ENCODE peak calls at places on chromosomes 6 and 20, in six cellular contexts. One of them, this sample, is unnamed.

GRCh38 chr6:90940812-90941481 is 354.1 kb upstream of the MAP3K7 start:
- DNase-seq in GM12865: peak; percentile 90
- DNase-seq in GM23338: peak; percentile 76
- DNase-seq in CD4-positive, alpha-beta T cell: no peak
- DNase-seq in kidney: no peak
- DNase-seq in fibroblast of lung: peak; percentile 61
- DNase-seq in this sample: no peak

GRCh38 chr20:53829086-53829703 is 235.6 kb upstream of the ZNF217 start:
- DNase-seq in GM12865: peak; percentile 49
- DNase-seq in GM23338: no peak
- DNase-seq in CD4-positive, alpha-beta T cell: no peak
- DNase-seq in kidney: no peak
- DNase-seq in fibroblast of lung: peak; percentile 97
- DNase-seq in this sample: no peak

GRCh38 chr6:157242791-157243190 is 80.5 kb downstream of the TMEM242 start:
- DNase-seq in GM12865: no peak
- DNase-seq in GM23338: no peak
- DNase-seq in CD4-positive, alpha-beta T cell: no peak
- DNase-seq in kidney: no peak
- DNase-seq in fibroblast of lung: no peak
- DNase-seq in this sample: no peak

GRCh38 chr6:22873531-22874136 is 304.3 kb downstream of the HDGFL1 start:
- DNase-seq in GM12865: no peak
- DNase-seq in GM23338: no peak
- DNase-seq in CD4-positive, alpha-beta T cell: no peak
- DNase-seq in kidney: no peak
- DNase-seq in fibroblast of lung: peak; percentile 81
- DNase-seq in this sample: no peak

GRCh38 chr6:27332692-27333641 is 20.9 kb upstream of the POM121L2 start:
- DNase-seq in GM12865: peak; percentile 80
- DNase-seq in GM23338: peak; percentile 77
- DNase-seq in CD4-positive, alpha-beta T cell: peak; percentile 42
- DNase-seq in kidney: no peak
- DNase-seq in fibroblast of lung: peak; percentile 72
- DNase-seq in this sample: no peak

GRCh38 chr20:1934578-1935573 is 39.7 kb downstream of the SIRPA start:
- DNase-seq in GM12865: no peak
- DNase-seq in GM23338: no peak
- DNase-seq in CD4-positive, alpha-beta T cell: no peak
- DNase-seq in kidney: peak; percentile 90
- DNase-seq in fibroblast of lung: peak; percentile 70
- DNase-seq in this sample: no peak

GRCh38 chr6:119829006-119829405 is 479.4 kb upstream of the MAN1A1 start:
- DNase-seq in GM12865: no peak
- DNase-seq in GM23338: no peak
- DNase-seq in CD4-positive, alpha-beta T cell: no peak
- DNase-seq in kidney: no peak
- DNase-seq in fibroblast of lung: no peak
- DNase-seq in this sample: no peak

GRCh38 chr6:43383021-43383667 is 13.7 kb upstream of the ZNF318 start:
- DNase-seq in GM12865: no peak
- DNase-seq in GM23338: no peak
- DNase-seq in CD4-positive, alpha-beta T cell: no peak
- DNase-seq in kidney: no peak
- DNase-seq in fibroblast of lung: peak; percentile 81
- DNase-seq in this sample: no peak

GRCh38 chr20:32589256-32589655 is 4.1 kb upstream of the NOL4L start:
- DNase-seq in GM12865: no peak
- DNase-seq in GM23338: no peak
- DNase-seq in CD4-positive, alpha-beta T cell: no peak
- DNase-seq in kidney: no peak
- DNase-seq in fibroblast of lung: peak; percentile 17
- DNase-seq in this sample: no peak

GRCh38 chr20:58584051-58584824 is 66.8 kb upstream of the STX16 start:
- DNase-seq in GM12865: no peak
- DNase-seq in GM23338: no peak
- DNase-seq in CD4-positive, alpha-beta T cell: no peak
- DNase-seq in kidney: no peak
- DNase-seq in fibroblast of lung: no peak
- DNase-seq in this sample: no peak

GRCh38 chr20:48295966-48296421 is 510.7 kb upstream of the SULF2 start:
- DNase-seq in GM12865: no peak
- DNase-seq in GM23338: peak; percentile 41
- DNase-seq in CD4-positive, alpha-beta T cell: no peak
- DNase-seq in kidney: no peak
- DNase-seq in fibroblast of lung: peak; percentile 81
- DNase-seq in this sample: no peak

GRCh38 chr6:31898200-31899011 is 908 bp upstream of the EHMT2 start:
- DNase-seq in GM12865: peak; percentile 65
- DNase-seq in GM23338: peak; percentile 86
- DNase-seq in CD4-positive, alpha-beta T cell: no peak
- DNase-seq in kidney: no peak
- DNase-seq in fibroblast of lung: peak; percentile 47
- DNase-seq in this sample: no peak

GRCh38 chr6:30810813-30811329 is 66.5 kb upstream of the IER3 start:
- DNase-seq in GM12865: peak; percentile 88
- DNase-seq in GM23338: peak; percentile 52
- DNase-seq in CD4-positive, alpha-beta T cell: no peak
- DNase-seq in kidney: no peak
- DNase-seq in fibroblast of lung: no peak
- DNase-seq in this sample: no peak

DNA sequence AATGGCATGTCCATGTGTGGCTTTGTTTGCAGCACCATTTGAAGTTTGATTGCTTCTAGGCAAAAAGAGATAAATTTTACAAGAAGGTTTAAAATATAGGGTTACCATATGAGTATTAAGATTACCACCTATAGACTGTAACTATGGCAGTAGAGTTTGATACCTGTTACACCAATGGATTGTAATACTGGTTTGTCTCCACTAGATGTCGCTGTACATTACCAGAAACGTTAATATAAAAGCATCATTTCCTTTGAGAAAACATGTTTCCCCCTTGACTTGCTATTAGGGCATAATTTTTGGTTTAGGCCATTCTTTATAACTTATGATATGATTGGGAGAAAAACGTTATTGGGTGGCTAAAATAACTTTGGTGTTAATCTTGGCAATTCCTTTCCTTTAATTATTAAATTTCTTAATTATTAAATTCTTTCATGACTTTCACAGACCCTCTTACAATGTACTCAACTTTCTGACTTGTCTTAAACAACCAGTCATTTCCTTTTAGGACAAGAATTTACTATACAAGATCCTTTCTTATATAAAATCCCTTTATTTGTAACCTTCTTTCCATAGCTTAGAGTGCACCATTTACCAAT is 42.8 kb downstream of the HLA-DPB1 start:
- DNase-seq in GM12865: peak; percentile 66
- DNase-seq in GM23338: peak; percentile 80
- DNase-seq in CD4-positive, alpha-beta T cell: no peak
- DNase-seq in kidney: no peak
- DNase-seq in fibroblast of lung: peak; percentile 25
- DNase-seq in this sample: no peak
- TF ChIP-seq CTCF in GM12865: peak; percentile 51
- TF ChIP-seq CTCF in GM23338: peak; percentile 69
- TF ChIP-seq CTCF in CD4-positive, alpha-beta T cell: peak; percentile 82
- TF ChIP-seq CTCF in kidney: peak; percentile 74
- TF ChIP-seq CTCF in fibroblast of lung: peak; percentile 30
- TF ChIP-seq CTCF in this sample: peak; percentile 66

GRCh38 chr20:25224941-25225340 is 22.9 kb upstream of the PYGB start:
- DNase-seq in GM12865: no peak
- DNase-seq in GM23338: no peak
- DNase-seq in CD4-positive, alpha-beta T cell: no peak
- DNase-seq in kidney: peak; percentile 63
- DNase-seq in fibroblast of lung: no peak
- DNase-seq in this sample: no peak

GRCh38 chr20:25223765-25224720 is 23.8 kb upstream of the PYGB start:
- DNase-seq in GM12865: no peak
- DNase-seq in GM23338: no peak
- DNase-seq in CD4-positive, alpha-beta T cell: no peak
- DNase-seq in kidney: peak; percentile 72
- DNase-seq in fibroblast of lung: no peak
- DNase-seq in this sample: no peak

GRCh38 chr20:25222461-25223178 is 25.3 kb upstream of the PYGB start:
- DNase-seq in GM12865: no peak
- DNase-seq in GM23338: no peak
- DNase-seq in CD4-positive, alpha-beta T cell: no peak
- DNase-seq in kidney: peak; percentile 65
- DNase-seq in fibroblast of lung: no peak
- DNase-seq in this sample: no peak

GRCh38 chr20:25221592-25222460 is 26.1 kb upstream of the PYGB start:
- DNase-seq in GM12865: no peak
- DNase-seq in GM23338: no peak
- DNase-seq in CD4-positive, alpha-beta T cell: no peak
- DNase-seq in kidney: no peak
- DNase-seq in fibroblast of lung: no peak
- DNase-seq in this sample: no peak

GRCh38 chr20:25223179-25223661 is 24.7 kb upstream of the PYGB start:
- DNase-seq in GM12865: peak; percentile 32
- DNase-seq in GM23338: peak; percentile 33
- DNase-seq in CD4-positive, alpha-beta T cell: no peak
- DNase-seq in kidney: peak; percentile 92
- DNase-seq in fibroblast of lung: peak; percentile 97
- DNase-seq in this sample: no peak
- TF ChIP-seq CTCF in GM12865: no peak
- TF ChIP-seq CTCF in GM23338: no peak
- TF ChIP-seq CTCF in CD4-positive, alpha-beta T cell: no peak
- TF ChIP-seq CTCF in kidney: peak; percentile 1
- TF ChIP-seq CTCF in fibroblast of lung: peak; percentile 10
- TF ChIP-seq CTCF in this sample: no peak

GRCh38 chr6:68958327-68958726 is 323.2 kb downstream of the ADGRB3 start:
- DNase-seq in GM12865: peak; percentile 3
- DNase-seq in GM23338: no peak
- DNase-seq in CD4-positive, alpha-beta T cell: no peak
- DNase-seq in kidney: no peak
- DNase-seq in fibroblast of lung: peak; percentile 1
- DNase-seq in this sample: no peak
- TF ChIP-seq CTCF in GM12865: no peak
- TF ChIP-seq CTCF in GM23338: no peak
- TF ChIP-seq CTCF in CD4-positive, alpha-beta T cell: no peak
- TF ChIP-seq CTCF in kidney: no peak
- TF ChIP-seq CTCF in fibroblast of lung: no peak
- TF ChIP-seq CTCF in this sample: peak; percentile 25

DNA sequence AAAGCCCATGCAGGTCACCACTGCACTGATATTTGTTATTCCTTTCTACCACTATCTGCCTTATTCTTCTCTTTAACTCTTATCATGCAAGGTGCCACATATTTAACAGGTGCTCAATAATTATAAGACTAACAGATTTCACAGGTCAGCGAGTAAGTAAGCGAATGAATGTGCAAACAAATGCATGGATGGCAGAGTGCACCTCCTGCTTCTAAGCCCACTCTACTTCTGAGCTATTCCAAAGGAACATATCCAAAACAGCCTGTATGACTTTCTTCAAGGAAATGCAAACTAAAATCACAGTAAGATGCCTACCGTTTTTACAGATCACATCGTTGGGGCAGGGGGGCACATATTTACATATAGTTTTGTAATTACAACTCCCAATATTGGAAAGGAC is 71.3 kb downstream of the ZMYND8 start:
- DNase-seq in GM12865: no peak
- DNase-seq in GM23338: no peak
- DNase-seq in CD4-positive, alpha-beta T cell: no peak
- DNase-seq in kidney: no peak
- DNase-seq in fibroblast of lung: no peak
- DNase-seq in this sample: no peak
- TF ChIP-seq CTCF in GM12865: no peak
- TF ChIP-seq CTCF in GM23338: no peak
- TF ChIP-seq CTCF in CD4-positive, alpha-beta T cell: no peak
- TF ChIP-seq CTCF in kidney: no peak
- TF ChIP-seq CTCF in fibroblast of lung: no peak
- TF ChIP-seq CTCF in this sample: no peak

DNA sequence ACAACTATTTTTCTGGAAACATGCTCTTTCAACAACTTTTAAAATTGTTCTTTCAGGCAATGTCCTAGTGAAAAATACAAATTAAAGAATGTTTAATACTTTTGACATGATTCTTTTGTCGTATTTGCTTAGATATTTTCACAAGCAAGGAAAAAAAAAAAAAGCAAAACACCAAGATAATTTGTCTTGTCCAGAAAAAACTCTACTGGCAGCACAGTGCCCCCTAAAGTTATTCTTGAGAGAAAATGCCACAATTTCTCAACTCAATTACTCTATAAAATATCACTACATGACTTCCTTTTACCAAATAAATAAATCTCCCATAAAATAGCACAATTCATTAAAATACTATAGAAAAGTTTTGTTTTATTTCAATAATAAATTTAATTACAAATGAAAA is 652.5 kb upstream of the EPHA7 start:
- DNase-seq in GM12865: no peak
- DNase-seq in GM23338: peak; percentile 36
- DNase-seq in CD4-positive, alpha-beta T cell: no peak
- DNase-seq in kidney: no peak
- DNase-seq in fibroblast of lung: no peak
- DNase-seq in this sample: no peak
- TF ChIP-seq CTCF in GM12865: no peak
- TF ChIP-seq CTCF in GM23338: peak; percentile 53
- TF ChIP-seq CTCF in CD4-positive, alpha-beta T cell: no peak
- TF ChIP-seq CTCF in kidney: no peak
- TF ChIP-seq CTCF in fibroblast of lung: no peak
- TF ChIP-seq CTCF in this sample: peak; percentile 45

DNA sequence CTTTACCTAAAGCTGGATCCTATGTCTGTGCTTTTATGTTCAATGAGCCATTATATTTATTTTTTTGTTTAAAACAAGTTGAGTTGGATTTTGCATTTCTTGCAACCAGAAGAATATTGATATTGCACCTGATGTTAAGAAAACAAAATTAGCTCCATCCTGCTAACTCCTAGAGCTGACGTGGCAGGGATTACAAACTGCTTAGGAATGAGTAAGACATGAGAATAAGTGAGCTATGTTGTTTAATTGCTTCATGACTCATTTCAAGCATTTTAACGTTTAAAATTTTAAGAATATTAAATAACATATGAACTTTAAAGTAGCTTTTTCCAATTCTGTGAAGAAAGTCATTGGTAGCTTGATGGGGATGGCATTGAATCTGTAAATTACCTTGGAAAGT is 663.5 kb downstream of the EPM2A start:
- DNase-seq in GM12865: no peak
- DNase-seq in GM23338: no peak
- DNase-seq in CD4-positive, alpha-beta T cell: no peak
- DNase-seq in kidney: no peak
- DNase-seq in fibroblast of lung: peak; percentile 82
- DNase-seq in this sample: no peak
- TF ChIP-seq CTCF in GM12865: no peak
- TF ChIP-seq CTCF in GM23338: no peak
- TF ChIP-seq CTCF in CD4-positive, alpha-beta T cell: no peak
- TF ChIP-seq CTCF in kidney: no peak
- TF ChIP-seq CTCF in fibroblast of lung: no peak
- TF ChIP-seq CTCF in this sample: no peak

This sample was measured in D721Med.